ENCODE peak calls at places on chromosomes 13 and 19, in six cellular contexts. Q is right lobe of liver, H is IMR-90, C is transverse colon, S is breast epithelium, O is body of pancreas. B is an unnamed sample.

GRCh38 chr19:31718898-31719297 is 369.7 kb upstream of the TSHZ3 start:
- DNase-seq in Q (no peak), S (no peak), H (no peak), C (no peak), O (no peak), B (no peak)

GRCh38 chr13:113832204-113832603 is 31.7 kb downstream of the GAS6 start:
- DNase-seq in C (no peak), S (no peak), H (no peak), O (no peak), Q (peak), B (no peak)

GRCh38 chr13:100208596-100208995 is 119.7 kb downstream of the PCCA start:
- DNase-seq in Q (no peak), H (peak), C (no peak), O (no peak), S (no peak), B (no peak)

GRCh38 chr13:112743451-112744305 is 53.8 kb downstream of the ATP11A start:
- DNase-seq in C (no peak), S (no peak), Q (no peak), O (no peak), H (no peak), B (no peak)

GRCh38 chr19:19732579-19733501 is at the start of gene ZNF14:
- DNase-seq in O (peak), H (peak), S (peak), C (peak), Q (peak), B (peak)

GRCh38 chr13:18960637-18961227 is 220.9 kb downstream of the TUBA3C start:
- DNase-seq in O (no peak), S (no peak), C (no peak), Q (no peak), H (no peak), B (no peak)

GRCh38 chr19:6737873-6738725 is 719 bp upstream of the GPR108 start:
- DNase-seq in S (peak), Q (peak), H (peak), C (peak), O (peak), B (peak)

GRCh38 chr19:33720691-33721682 is 75.7 kb upstream of the KCTD15 start:
- DNase-seq in C (no peak), O (no peak), H (no peak), Q (no peak), S (no peak), B (no peak)

GRCh38 chr13:24802074-24802473 is 38.1 kb downstream of the RNF17 start:
- DNase-seq in C (no peak), O (no peak), S (no peak), Q (no peak), H (no peak), B (no peak)

GRCh38 chr19:17871878-17872250 is at the start of gene SLC5A5:
- DNase-seq in C (no peak), Q (no peak), H (no peak), O (no peak), S (no peak), B (no peak)

GRCh38 chr19:6362351-6362801 is 1.0 kb downstream of the CLPP start:
- DNase-seq in S (no peak), C (no peak), Q (no peak), H (no peak), O (no peak), B (no peak)

GRCh38 chr13:75181906-75182305 is 300.1 kb downstream of the TBC1D4 start:
- DNase-seq in O (no peak), S (no peak), C (no peak), Q (no peak), H (peak), B (no peak)

GRCh38 chr19:10124429-10124828 is 4.7 kb upstream of the EIF3G start:
- DNase-seq in H (no peak), C (no peak), O (no peak), Q (no peak), S (no peak), B (no peak)

GRCh38 chr13:21625366-21625765 is 21.4 kb upstream of the MICU2 start:
- DNase-seq in Q (no peak), S (no peak), C (peak), O (peak), H (peak), B (peak)

GRCh38 chr13:30169442-30169841 is 137.9 kb downstream of the KATNAL1 start:
- DNase-seq in Q (no peak), H (no peak), O (no peak), C (no peak), S (no peak), B (no peak)

GRCh38 chr19:55602104-55603001 is 2.3 kb downstream of the ZNF524 start:
- DNase-seq in Q (peak), C (no peak), S (no peak), H (no peak), O (no peak), B (no peak)

GRCh38 chr13:25930655-25931054 is 121.2 kb downstream of the SHISA2 start:
- DNase-seq in O (no peak), H (no peak), S (no peak), Q (no peak), C (no peak), B (no peak)

GRCh38 chr13:90253806-90254205 is 1093.7 kb upstream of the MIR17HG start:
- DNase-seq in C (no peak), Q (no peak), O (no peak), S (no peak), H (no peak), B (no peak)

DNA sequence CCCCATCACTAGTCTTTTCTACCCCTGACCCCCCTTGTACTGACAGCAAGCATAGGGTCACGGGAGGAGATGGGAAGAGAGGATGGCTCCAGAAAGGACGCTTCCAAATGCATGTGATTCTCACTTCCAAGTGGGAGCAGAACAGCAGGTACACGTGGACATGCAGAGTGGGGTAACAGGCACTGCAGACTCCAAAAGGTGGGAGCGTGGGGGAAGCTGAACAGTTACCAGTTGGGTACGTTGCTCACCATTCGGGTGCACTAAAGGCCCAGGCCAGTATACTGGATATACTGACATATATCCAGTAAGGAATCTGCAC is 2.3 kb upstream of the ETV2 start:
- DNase-seq in S (no peak), O (no peak), C (no peak), H (no peak), Q (no peak), B (no peak)
- TF ChIP-seq POLR2A in S (no peak), O (no peak), C (no peak), H (no peak), Q (no peak), B (no peak)

GRCh38 chr13:111242585-111242984 is 77.9 kb upstream of the TEX29 start:
- DNase-seq in H (no peak), C (no peak), Q (no peak), O (no peak), S (no peak), B (no peak)

GRCh38 chr13:111247552-111247951 is 72.9 kb upstream of the TEX29 start:
- DNase-seq in S (peak), Q (peak), H (no peak), O (peak), C (peak), B (no peak)

GRCh38 chr13:111248822-111249221 is 71.6 kb upstream of the TEX29 start:
- DNase-seq in C (no peak), S (no peak), H (no peak), O (peak), Q (peak), B (no peak)

GRCh38 chr13:111243981-111244380 is 76.5 kb upstream of the TEX29 start:
- DNase-seq in S (no peak), C (no peak), Q (no peak), H (no peak), O (no peak), B (no peak)

GRCh38 chr13:111245781-111246384 is 74.6 kb upstream of the TEX29 start:
- DNase-seq in C (no peak), S (no peak), O (no peak), H (peak), Q (no peak), B (no peak)
- TF ChIP-seq POLR2A in C (no peak), S (no peak), O (no peak), H (no peak), Q (no peak), B (no peak)

GRCh38 chr19:41883821-41884733 is 1.1 kb downstream of the ARHGEF1 start:
- DNase-seq in H (peak), Q (peak), O (peak), S (peak), C (peak), B (peak)
- TF ChIP-seq POLR2A in H (peak), Q (peak), O (peak), S (peak), C (peak), B (peak)

DNA sequence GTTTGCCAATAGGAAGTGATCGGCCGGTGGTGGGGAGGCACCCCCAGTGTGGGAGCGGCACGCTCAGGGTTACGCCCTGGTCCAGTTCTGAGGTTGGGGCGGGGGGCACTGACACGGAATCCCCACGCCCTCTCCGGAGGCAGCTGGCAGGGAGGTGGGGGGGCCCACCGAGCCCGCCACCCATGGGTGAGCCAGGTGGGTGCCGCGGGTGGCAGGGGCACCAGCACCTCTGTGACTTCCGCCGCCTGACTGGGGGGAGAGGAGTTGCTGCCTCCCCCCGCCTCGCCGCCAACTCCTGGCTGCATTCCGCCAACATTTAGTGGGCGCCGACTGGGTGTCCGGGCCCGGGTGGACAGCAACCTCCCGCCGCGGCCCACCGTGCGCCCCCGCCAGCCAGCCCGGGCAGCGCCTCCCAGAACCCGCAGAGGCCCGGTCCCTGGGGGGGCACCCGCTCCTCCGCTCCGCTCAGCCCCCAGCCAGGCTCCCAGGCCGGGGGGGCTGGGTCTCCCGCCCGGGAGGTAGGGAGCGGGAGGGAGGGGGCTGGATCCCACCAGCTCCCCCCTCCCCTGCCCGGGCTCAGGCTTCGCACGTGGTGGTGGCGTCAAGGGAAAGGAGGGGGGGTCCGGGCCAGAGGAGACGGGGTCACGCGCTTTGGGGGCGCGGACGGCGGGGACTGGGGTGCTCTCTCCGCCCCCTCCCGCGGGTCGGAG is 2.0 kb downstream of the ZBTB7A start:
- DNase-seq in H (no peak), C (peak), O (peak), S (no peak), Q (peak), B (peak)
- TF ChIP-seq POLR2A in H (no peak), C (peak), O (no peak), S (no peak), Q (no peak), B (no peak)

DNA sequence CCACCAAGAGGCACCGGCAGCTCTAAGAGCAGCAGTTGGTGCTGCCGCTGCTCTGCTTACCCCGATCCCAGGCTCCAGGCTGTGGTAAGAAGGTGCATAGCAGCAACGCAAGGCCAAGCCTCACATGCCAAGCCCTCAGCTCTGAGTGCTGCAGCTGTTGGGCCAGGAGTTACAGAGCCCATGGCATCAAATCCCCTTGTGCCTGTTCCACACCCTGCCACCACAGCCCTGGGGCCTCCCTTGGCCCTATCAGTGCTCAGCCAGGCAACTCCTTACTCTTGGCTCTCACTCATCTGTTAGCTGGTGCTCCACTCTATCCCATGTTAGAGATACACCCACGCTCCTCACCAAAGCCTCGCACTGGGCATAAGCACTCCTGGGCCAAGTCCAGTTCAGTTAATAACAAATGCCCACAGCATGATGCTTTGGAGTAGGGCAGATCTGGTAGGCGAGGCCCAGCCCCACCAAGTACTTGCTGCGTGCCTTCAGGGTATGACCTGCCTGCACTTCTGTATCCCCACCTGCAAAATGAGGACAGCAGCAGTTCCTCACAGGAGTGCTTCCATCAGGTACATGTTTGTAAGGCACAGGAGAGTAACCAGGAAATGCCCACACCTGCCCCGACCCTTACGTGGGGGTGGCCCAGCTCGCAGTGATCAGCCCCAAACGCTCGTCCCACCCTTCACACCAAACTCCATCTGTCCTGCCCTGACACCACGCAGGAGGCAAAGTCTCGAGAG is 16.2 kb downstream of the AKAP8L start:
- DNase-seq in Q (no peak), C (no peak), O (no peak), S (no peak), H (no peak), B (peak)
- TF ChIP-seq POLR2A in Q (no peak), C (no peak), O (no peak), S (no peak), H (no peak), B (peak)

GRCh38 chr13:97977376-97977705 is 23.9 kb downstream of the IPO5 start:
- DNase-seq in Q (no peak), O (no peak), C (no peak), H (no peak), S (no peak), B (no peak)
- TF ChIP-seq POLR2A in Q (no peak), O (no peak), C (no peak), H (no peak), S (no peak), B (no peak)